ENCODE peak calls at places on chromosomes 12 and 14, in eight cellular contexts. N, K, V, A, B, R, E and S are unnamed samples.
A peak's percentile ranks its signal among the peaks of the same experiment; 100 is the strongest.

GRCh38 chr14:31206536-31207286 is 882 bp downstream of the HECTD1 start:
- DNase-seq in E (no peak), R (peak; percentile 32), K (peak; percentile 43), B (peak; percentile 75), V (peak; percentile 36), A (peak; percentile 18), N (peak; percentile 30), S (peak; percentile 83)

GRCh38 chr14:48726080-48726642 is 860.0 kb downstream of the RPS29 start:
- DNase-seq in K (no peak), A (no peak), E (no peak), B (no peak), N (no peak), R (peak; percentile 17), V (no peak), S (no peak)

GRCh38 chr14:59117754-59118153 is 70.7 kb upstream of the DAAM1 start:
- DNase-seq in R (no peak), V (no peak), A (no peak), K (no peak), B (no peak), E (no peak), N (no peak), S (no peak)

GRCh38 chr12:107679346-107679745 is 6.3 kb upstream of the PWP1 start:
- DNase-seq in V (no peak), A (no peak), B (no peak), K (no peak), R (no peak), N (no peak), E (no peak), S (no peak)

GRCh38 chr12:104748790-104749189 is 209.3 kb downstream of the SLC41A2 start:
- DNase-seq in V (no peak), B (no peak), R (peak; percentile 12), A (no peak), K (peak; percentile 53), N (no peak), E (no peak), S (no peak)

GRCh38 chr14:58844544-58844943 is 206.8 kb downstream of the DACT1 start:
- DNase-seq in A (no peak), E (no peak), K (no peak), N (no peak), B (no peak), V (no peak), R (no peak), S (no peak)

GRCh38 chr12:52050116-52050770 is 999 bp upstream of the NR4A1 start:
- DNase-seq in V (no peak), K (no peak), A (no peak), R (no peak), N (no peak), E (no peak), B (no peak), S (peak; percentile 58)

GRCh38 chr12:47885012-47885501 is 19.7 kb downstream of the VDR start:
- DNase-seq in V (peak; percentile 76), K (no peak), B (peak; percentile 91), R (peak; percentile 33), N (no peak), E (no peak), A (no peak), S (no peak)

GRCh38 chr12:56385873-56386272 is 23.2 kb upstream of the APOF start:
- DNase-seq in V (no peak), A (no peak), E (no peak), K (peak; percentile 43), B (peak; percentile 38), R (no peak), N (no peak), S (peak; percentile 41)

GRCh38 chr14:53999061-53999488 is 42.5 kb upstream of the BMP4 start:
- DNase-seq in B (no peak), V (no peak), E (peak; percentile 6), N (peak; percentile 30), R (peak; percentile 90), A (peak; percentile 17), K (peak; percentile 72), S (no peak)

GRCh38 chr12:95413576-95413975 is 60.4 kb upstream of the METAP2 start:
- DNase-seq in N (no peak), E (no peak), V (no peak), A (no peak), R (peak; percentile 65), K (peak; percentile 33), B (no peak), S (no peak)

GRCh38 chr12:80195143-80195726 is 95.9 kb downstream of the OTOGL start:
- DNase-seq in E (no peak), N (peak; percentile 48), R (peak; percentile 70), A (peak; percentile 58), B (no peak), K (peak; percentile 47), V (no peak), S (peak; percentile 71)

GRCh38 chr12:95481072-95481471 is 7.1 kb downstream of the METAP2 start:
- DNase-seq in N (no peak), V (no peak), K (no peak), B (no peak), A (no peak), R (no peak), E (no peak), S (no peak)

GRCh38 chr14:55580401-55581010 is 499 bp downstream of the KTN1 start:
- DNase-seq in E (no peak), R (no peak), N (peak; percentile 27), B (peak; percentile 70), V (peak; percentile 47), K (peak; percentile 45), A (peak; percentile 38), S (peak; percentile 80)

GRCh38 chr12:1829306-1829900 is 9.0 kb downstream of the LRTM2 start:
- DNase-seq in B (no peak), N (no peak), E (no peak), R (no peak), V (no peak), A (no peak), K (no peak), S (no peak)

GRCh38 chr12:597926-598568 is 65.2 kb downstream of the NINJ2 start:
- DNase-seq in N (peak; percentile 45), A (no peak), K (no peak), R (no peak), E (no peak), V (no peak), B (no peak), S (no peak)

GRCh38 chr14:55136241-55136640 is 7.2 kb downstream of the LGALS3 start:
- DNase-seq in B (no peak), V (no peak), N (no peak), A (no peak), R (peak; percentile 51), E (no peak), K (no peak), S (no peak)

GRCh38 chr14:37094502-37094901 is 77.9 kb downstream of the SLC25A21 start:
- DNase-seq in E (no peak), V (no peak), K (no peak), A (no peak), N (no peak), R (no peak), B (no peak), S (no peak)

GRCh38 chr14:95469134-95469481 is 47.3 kb downstream of the SYNE3 start:
- DNase-seq in B (no peak), V (no peak), E (no peak), R (no peak), A (no peak), N (no peak), K (no peak), S (no peak)

GRCh38 chr12:132506730-132507538 is 17.0 kb downstream of the FBRSL1 start:
- DNase-seq in N (no peak), A (peak; percentile 38), R (peak; percentile 65), K (peak; percentile 80), B (peak; percentile 75), V (peak; percentile 48), E (no peak), S (peak; percentile 68)

GRCh38 chr12:93351726-93352125 is 26.0 kb upstream of the NUDT4 start:
- DNase-seq in R (no peak), V (no peak), A (no peak), B (no peak), K (no peak), E (no peak), N (no peak), S (no peak)

GRCh38 chr14:34179723-34180122 is 228.8 kb upstream of the EGLN3 start:
- DNase-seq in V (no peak), N (no peak), K (no peak), A (no peak), E (no peak), R (no peak), B (no peak), S (no peak)

GRCh38 chr14:64770751-64771150 is 66.5 kb downstream of the PLEKHG3 start:
- DNase-seq in B (no peak), V (no peak), N (no peak), E (no peak), K (no peak), R (no peak), A (no peak), S (no peak)

GRCh38 chr12:130051900-130052299 is 110.4 kb upstream of the FZD10 start:
- DNase-seq in R (no peak), E (no peak), B (no peak), N (no peak), A (no peak), V (no peak), K (peak; percentile 65), S (no peak)

GRCh38 chr14:91284791-91285548 is 40.5 kb upstream of the GPR68 start:
- DNase-seq in E (no peak), R (no peak), B (no peak), V (no peak), N (no peak), A (peak; percentile 78), K (peak; percentile 57), S (no peak)

GRCh38 chr14:51715742-51716141 is 64.0 kb downstream of the FRMD6 start:
- DNase-seq in R (no peak), K (no peak), A (no peak), E (no peak), V (no peak), B (no peak), N (no peak), S (no peak)

GRCh38 chr14:94120667-94121335 is 8.6 kb downstream of the IFI27L2 start:
- DNase-seq in K (peak; percentile 43), B (no peak), R (no peak), V (no peak), A (no peak), E (no peak), N (no peak), S (no peak)

GRCh38 chr12:33588082-33588712 is 148.6 kb upstream of the SYT10 start:
- DNase-seq in E (peak; percentile 91), N (no peak), B (no peak), R (peak; percentile 67), K (peak; percentile 1), A (no peak), V (no peak), S (no peak)

GRCh38 chr14:22484638-22485037 is 104.4 kb downstream of the DAD1 start:
- DNase-seq in B (no peak), R (no peak), N (no peak), A (no peak), V (no peak), E (no peak), K (no peak), S (no peak)

GRCh38 chr12:52032431-52032796 is 18.8 kb upstream of the NR4A1 start:
- DNase-seq in E (no peak), K (no peak), N (no peak), R (peak; percentile 76), B (no peak), A (no peak), V (no peak), S (no peak)

GRCh38 chr12:34108405-34108803 is 86.1 kb downstream of the ALG10 start:
- DNase-seq in K (no peak), B (no peak), V (no peak), N (no peak), R (no peak), A (no peak), E (no peak), S (no peak)

GRCh38 chr12:111650912-111651311 is 34.8 kb downstream of the BRAP start:
- DNase-seq in R (no peak), K (no peak), A (no peak), V (no peak), B (no peak), N (no peak), E (no peak), S (no peak)